ENCODE peak calls at places on chromosome X, in six cellular contexts. O, T, P, I, E and V are unnamed samples.

GRCh38 chrX:82070948-82071347 is 869.0 kb downstream of the SH3BGRL start:
- DNase-seq in P (no peak), E (no peak), O (no peak), I (no peak), T (no peak), V (no peak)

GRCh38 chrX:47264507-47265173 is 31.8 kb downstream of the USP11 start:
- DNase-seq in E (peak), O (no peak), T (peak), P (no peak), I (no peak), V (no peak)

GRCh38 chrX:71532078-71532752 is 689 bp upstream of the OGT start:
- DNase-seq in T (peak), E (peak), I (no peak), P (no peak), O (no peak), V (no peak)

GRCh38 chrX:121283921-121284320 is 236.5 kb downstream of the GLUD2 start:
- DNase-seq in I (no peak), T (no peak), O (no peak), P (no peak), E (no peak), V (no peak)

GRCh38 chrX:37613898-37614297 is 42.4 kb downstream of the LANCL3 start:
- DNase-seq in E (no peak), T (no peak), I (no peak), P (no peak), O (no peak), V (no peak)

GRCh38 chrX:23637187-23637586 is 30.1 kb upstream of the PRDX4 start:
- DNase-seq in O (no peak), E (no peak), T (no peak), I (no peak), P (no peak), V (no peak)

GRCh38 chrX:77918568-77918967 is 8.1 kb downstream of the ATP7A start:
- DNase-seq in I (no peak), E (no peak), P (no peak), O (no peak), T (peak), V (no peak)

GRCh38 chrX:40132751-40133150 is 35.0 kb upstream of the BCOR start:
- DNase-seq in T (peak), O (no peak), P (no peak), E (peak), I (no peak), V (no peak)

GRCh38 chrX:153495362-153495751 is 577 bp downstream of the BGN start:
- DNase-seq in I (no peak), P (no peak), E (no peak), O (no peak), T (peak), V (no peak)

GRCh38 chrX:50762578-50762977 is 51.4 kb downstream of the SHROOM4 start:
- DNase-seq in E (no peak), T (no peak), O (no peak), I (no peak), P (no peak), V (no peak)

GRCh38 chrX:110563276-110563675 is 204.6 kb downstream of the RTL9 start:
- DNase-seq in P (no peak), O (no peak), T (no peak), I (no peak), E (no peak), V (no peak)

GRCh38 chrX:80026116-80026515 is 11.6 kb downstream of the TBX22 start:
- DNase-seq in I (no peak), E (no peak), P (no peak), T (no peak), O (no peak), V (no peak)

GRCh38 chrX:134636859-134637258 is 21.4 kb downstream of the PLAC1 start:
- DNase-seq in I (no peak), P (no peak), O (no peak), T (peak), E (no peak), V (no peak)

GRCh38 chrX:134631404-134632346 is 26.6 kb downstream of the PLAC1 start:
- DNase-seq in P (no peak), E (peak), O (no peak), T (peak), I (no peak), V (no peak)

GRCh38 chrX:134633832-134634231 is 24.4 kb downstream of the PLAC1 start:
- DNase-seq in I (no peak), P (no peak), O (no peak), T (no peak), E (no peak), V (no peak)

GRCh38 chrX:134632386-134632785 is 25.9 kb downstream of the PLAC1 start:
- DNase-seq in T (no peak), P (no peak), O (no peak), E (no peak), I (no peak), V (no peak)

GRCh38 chrX:134634691-134635090 is 23.6 kb downstream of the PLAC1 start:
- DNase-seq in T (peak), P (no peak), I (no peak), O (no peak), E (peak), V (no peak)
- H2BK15ac ChIP-seq in T (no peak), P (no peak), I (no peak), O (no peak), E (no peak), V (no peak)

GRCh38 chrX:19677121-19677520 is 161.8 kb upstream of the MAP3K15 start:
- DNase-seq in T (no peak), O (no peak), I (no peak), P (no peak), E (no peak), V (no peak)

GRCh38 chrX:19678941-19679340 is 163.6 kb upstream of the MAP3K15 start:
- DNase-seq in O (no peak), E (no peak), P (no peak), T (no peak), I (no peak), V (no peak)

GRCh38 chrX:19680580-19680979 is 165.3 kb upstream of the MAP3K15 start:
- DNase-seq in P (no peak), I (no peak), O (no peak), E (no peak), T (no peak), V (no peak)

GRCh38 chrX:19682712-19683331 is 167.5 kb upstream of the MAP3K15 start:
- DNase-seq in O (peak), E (peak), T (peak), P (no peak), I (peak), V (peak)

GRCh38 chrX:19679787-19680186 is 164.5 kb upstream of the MAP3K15 start:
- DNase-seq in E (no peak), I (no peak), O (no peak), P (no peak), T (no peak), V (no peak)
- H2BK15ac ChIP-seq in E (no peak), I (no peak), O (no peak), P (no peak), T (no peak), V (no peak)

DNA sequence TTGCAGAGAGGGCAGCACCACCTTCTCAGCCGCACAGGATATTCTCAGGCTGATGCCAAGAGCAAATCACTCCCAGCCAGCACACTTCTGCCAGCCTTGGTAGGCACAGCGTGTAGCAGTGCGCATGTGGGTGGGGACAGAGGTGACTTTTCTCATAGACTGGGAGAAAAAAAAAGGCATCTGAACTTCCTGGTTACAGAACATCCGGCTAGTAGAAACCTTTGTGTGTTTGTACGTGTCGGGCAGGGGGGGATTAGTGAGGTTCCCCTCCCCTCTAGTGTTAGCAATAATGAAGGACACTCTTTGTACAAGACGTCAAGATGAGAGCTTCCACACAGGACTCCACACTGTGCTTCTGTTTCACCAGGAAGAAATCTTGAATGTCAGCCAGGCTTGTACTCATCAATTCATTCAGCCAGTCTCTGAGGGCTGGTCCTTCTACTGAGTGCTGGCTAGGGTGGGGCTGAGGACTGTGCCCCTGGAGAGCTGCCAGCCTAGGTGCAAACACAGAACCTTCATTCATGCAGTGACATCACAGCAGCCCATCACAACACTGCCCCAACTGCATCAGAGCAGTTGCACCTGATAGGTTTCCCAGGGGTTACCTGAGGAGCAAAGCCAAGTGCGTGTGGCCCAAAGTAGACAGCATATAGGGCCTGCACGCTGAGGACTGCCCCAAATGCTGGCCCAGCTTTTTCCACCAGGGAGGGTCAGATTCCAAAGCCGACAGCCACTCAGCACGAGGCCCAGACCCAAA is 34.7 kb downstream of the SLC25A5 start:
- DNase-seq in T (peak), P (no peak), E (peak), O (no peak), I (peak), V (no peak)
- H2BK15ac ChIP-seq in T (peak), P (no peak), E (no peak), O (no peak), I (no peak), V (no peak)

DNA sequence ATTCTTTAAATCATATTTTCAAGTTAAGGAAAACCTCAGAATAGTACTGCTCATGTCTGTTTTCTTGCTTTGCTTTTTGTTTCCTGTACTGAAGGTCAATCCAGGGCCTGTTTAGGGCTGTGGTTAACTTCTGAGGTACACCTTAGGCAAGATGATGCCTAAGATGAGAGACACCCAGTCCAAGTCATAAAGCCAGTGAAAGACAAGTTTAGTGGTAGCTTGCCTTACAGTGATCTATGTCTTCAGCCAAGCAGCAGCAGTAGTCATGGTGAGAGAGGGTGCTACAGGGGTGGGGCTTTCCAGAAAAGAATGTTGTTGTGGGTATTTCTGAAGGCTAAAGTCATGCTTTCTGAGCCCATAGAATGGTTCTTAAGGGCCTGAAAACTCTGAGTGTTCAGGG is 173.7 kb downstream of the VSIG4 start:
- DNase-seq in I (no peak), O (no peak), T (no peak), P (no peak), E (no peak), V (no peak)
- H2BK15ac ChIP-seq in I (no peak), O (no peak), T (no peak), P (no peak), E (no peak), V (no peak)

GRCh38 chrX:134406977-134407376 is 53.0 kb upstream of the HPRT1 start:
- DNase-seq in E (no peak), O (no peak), P (no peak), I (no peak), T (no peak), V (no peak)
- H2BK15ac ChIP-seq in E (no peak), O (no peak), P (no peak), I (no peak), T (no peak), V (no peak)

GRCh38 chrX:69362889-69363288 is 141.2 kb upstream of the NALF2 start:
- DNase-seq in I (no peak), P (no peak), T (no peak), O (no peak), E (no peak), V (no peak)

GRCh38 chrX:69365755-69366154 is 138.4 kb upstream of the NALF2 start:
- DNase-seq in E (no peak), O (no peak), I (no peak), T (no peak), P (no peak), V (no peak)

GRCh38 chrX:69365349-69365748 is 138.8 kb upstream of the NALF2 start:
- DNase-seq in T (no peak), P (no peak), E (no peak), I (no peak), O (no peak), V (no peak)

GRCh38 chrX:69361286-69361926 is 142.7 kb upstream of the NALF2 start:
- DNase-seq in O (peak), I (no peak), T (peak), P (no peak), E (no peak), V (no peak)

GRCh38 chrX:69362354-69362753 is 141.8 kb upstream of the NALF2 start:
- DNase-seq in P (no peak), T (no peak), O (no peak), I (no peak), E (no peak), V (no peak)
- H2BK15ac ChIP-seq in P (no peak), T (no peak), O (no peak), I (no peak), E (no peak), V (no peak)

GRCh38 chrX:63299596-63299995 is 51.5 kb downstream of the SPIN4 start:
- DNase-seq in T (no peak), E (no peak), P (no peak), O (no peak), I (no peak), V (no peak)
- H2BK15ac ChIP-seq in T (no peak), E (no peak), P (no peak), O (no peak), I (no peak), V (no peak)